ENCODE peak calls at places on chromosomes 11 and 22, in ten cellular contexts. Q is kidney; O is SJCRH30; V is psoas muscle; S is left ventricle myocardium inferior; B is lung; G is CD4-positive, CD25-positive, alpha-beta regulatory T cell; P is SJSA1; N is stomach; R is neuronal stem cell. X is an unnamed sample.

GRCh38 chr22:21695432-21696085 is 29.7 kb downstream of the PPIL2 start:
- DNase-seq in Q (no peak), O (no peak), V (no peak), S (no peak), B (no peak), G (no peak), P (no peak), N (no peak), R (no peak), X (no peak)

GRCh38 chr22:42075277-42075676 is 1.2 kb downstream of the PHETA2 start:
- DNase-seq in Q (no peak), O (no peak), V (peak; percentile 37), S (no peak), B (no peak), G (no peak), P (no peak), N (no peak), R (no peak), X (no peak)

GRCh38 chr22:40076702-40077645 is 82.2 kb downstream of the FAM83F start:
- DNase-seq in Q (no peak), O (no peak), V (no peak), S (no peak), B (no peak), G (no peak), P (no peak), N (no peak), R (no peak), X (no peak)

GRCh38 chr11:64378335-64378884 is 19.4 kb downstream of the RPS6KA4 start:
- DNase-seq in Q (peak; percentile 76), O (no peak), V (no peak), S (peak; percentile 20), B (no peak), G (no peak), P (no peak), N (no peak), R (no peak), X (peak; percentile 58)

GRCh38 chr11:70545626-70545945 is 147.3 kb downstream of the CTTN start:
- DNase-seq in Q (peak; percentile 11), O (peak; percentile 64), V (no peak), S (no peak), B (no peak), G (no peak), P (no peak), N (no peak), R (no peak), X (no peak)

GRCh38 chr22:22834783-22835182 is 52.8 kb upstream of the IGLL5 start:
- DNase-seq in Q (no peak), O (no peak), V (no peak), S (no peak), B (no peak), G (no peak), P (no peak), N (no peak), R (no peak), X (no peak)

GRCh38 chr11:3147626-3148025 is 17.5 kb downstream of the OSBPL5 start:
- DNase-seq in Q (no peak), O (no peak), V (no peak), S (no peak), B (no peak), G (no peak), P (no peak), N (no peak), R (no peak), X (no peak)

GRCh38 chr11:64074239-64074638 is 38.5 kb downstream of the FLRT1 start:
- DNase-seq in Q (no peak), O (no peak), V (no peak), S (no peak), B (peak; percentile 57), G (no peak), P (no peak), N (no peak), R (no peak), X (no peak)

GRCh38 chr11:22304337-22304961 is 33.7 kb upstream of the SLC17A6 start:
- DNase-seq in Q (no peak), O (no peak), V (no peak), S (no peak), B (no peak), G (no peak), P (peak; percentile 5), N (no peak), R (no peak), X (no peak)

GRCh38 chr11:75014129-75014528 is 25.4 kb downstream of the NEU3 start:
- DNase-seq in Q (no peak), O (no peak), V (peak; percentile 68), S (no peak), B (no peak), G (no peak), P (peak; percentile 1), N (no peak), R (no peak), X (no peak)

DNA sequence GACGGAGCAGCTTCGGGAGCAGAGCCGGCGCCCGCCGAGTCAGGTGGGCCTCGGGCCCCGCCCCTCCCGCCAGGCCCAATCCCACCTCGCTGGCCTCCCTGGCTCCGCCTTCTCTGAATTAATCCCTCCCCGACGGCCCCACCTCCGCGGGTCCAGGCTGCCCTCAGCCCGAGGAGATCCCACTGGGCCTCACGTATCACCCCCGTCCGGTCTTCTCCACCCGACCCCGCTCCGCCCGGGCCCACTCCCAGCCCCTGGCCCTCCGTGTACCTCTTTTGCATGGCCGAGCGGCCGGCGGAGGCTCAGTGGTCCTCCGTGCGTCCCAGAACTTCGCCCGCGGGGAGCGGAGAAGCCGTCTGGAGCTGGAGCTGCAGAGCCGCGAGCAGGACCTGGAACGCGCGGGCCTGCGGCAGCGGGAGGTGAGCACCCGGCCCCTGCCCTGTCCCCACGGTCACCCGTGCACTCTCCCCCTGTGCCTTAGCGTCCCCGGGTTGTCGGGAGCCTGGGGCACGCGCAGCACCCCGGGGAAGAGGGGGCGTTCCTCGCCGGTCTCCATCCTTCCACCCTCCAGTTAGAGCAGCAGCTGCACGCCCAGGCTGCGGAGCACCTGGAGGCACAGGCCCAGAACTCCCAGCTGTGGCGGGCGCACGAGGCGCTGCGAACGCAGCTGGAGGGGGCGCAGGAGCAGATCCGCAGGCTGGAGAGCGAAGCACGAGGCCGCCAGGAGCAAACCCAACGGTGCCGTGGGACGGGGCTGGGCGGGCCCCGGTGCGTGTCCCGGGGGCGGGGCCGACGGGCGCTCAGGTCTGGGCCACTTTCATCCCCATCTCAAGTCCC is 2.2 kb upstream of the CD151 start:
- DNase-seq in Q (peak; percentile 93), O (peak; percentile 49), V (peak; percentile 83), S (peak; percentile 83), B (peak; percentile 79), G (peak; percentile 50), P (no peak), N (peak; percentile 72), R (no peak), X (peak; percentile 88)
- H3K4me1 ChIP-seq in Q (peaks cover 58% of the 10 kb centered on the region), O (peaks cover 40% of the 10 kb centered on the region), V (peaks cover 47% of the 10 kb centered on the region), S (peaks cover 96% of the 10 kb centered on the region), B (peaks cover 45% of the 10 kb centered on the region), G (peaks cover 72% of the 10 kb centered on the region), P (peaks cover 47% of the 10 kb centered on the region), N (peaks cover 98% of the 10 kb centered on the region), R (peaks cover 59% of the 10 kb centered on the region), X (no peaks in the 10 kb centered on the region)

DNA sequence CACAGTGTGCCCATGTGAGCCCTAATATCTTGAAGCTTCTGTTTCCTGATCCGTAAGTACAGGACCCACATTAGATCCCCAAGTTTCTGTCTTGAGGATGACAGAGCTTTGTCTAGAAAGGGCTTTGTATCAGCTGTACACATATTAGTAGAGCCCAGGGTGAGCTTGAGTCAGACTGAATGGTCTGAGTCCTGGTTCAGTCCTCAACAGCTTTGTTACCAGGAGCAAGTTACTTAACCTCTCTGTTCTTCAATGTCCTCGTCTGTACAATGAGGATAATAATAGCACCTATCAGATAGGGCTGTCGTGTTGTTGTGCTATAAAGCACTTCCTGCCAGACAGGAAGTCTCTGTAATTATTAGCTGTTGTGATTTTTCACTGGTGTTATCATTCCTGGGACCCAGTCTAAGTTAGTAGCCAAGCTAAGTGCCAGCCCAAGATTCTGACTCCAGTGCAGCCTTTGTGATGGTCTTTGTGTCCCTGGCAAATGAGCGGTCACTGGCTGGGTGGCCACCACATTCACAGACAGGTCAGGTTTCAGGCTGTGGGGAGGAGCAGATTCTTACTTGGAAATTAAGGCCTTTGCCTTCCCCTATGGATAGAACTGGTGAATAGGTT is 6.8 kb downstream of the TOM1 start:
- DNase-seq in Q (no peak), O (peak; percentile 60), V (no peak), S (no peak), B (no peak), G (no peak), P (peak; percentile 26), N (no peak), R (peak; percentile 60), X (no peak)
- H3K4me1 ChIP-seq in Q (peaks cover 31% of the 10 kb centered on the region), O (peaks cover 30% of the 10 kb centered on the region), V (peaks cover 81% of the 10 kb centered on the region), S (peaks cover 85% of the 10 kb centered on the region), B (peaks cover 18% of the 10 kb centered on the region), G (peaks cover 76% of the 10 kb centered on the region), P (peaks cover 9% of the 10 kb centered on the region), N (peaks cover 10% of the 10 kb centered on the region), R (peaks cover 15% of the 10 kb centered on the region), X (no peaks in the 10 kb centered on the region)

DNA sequence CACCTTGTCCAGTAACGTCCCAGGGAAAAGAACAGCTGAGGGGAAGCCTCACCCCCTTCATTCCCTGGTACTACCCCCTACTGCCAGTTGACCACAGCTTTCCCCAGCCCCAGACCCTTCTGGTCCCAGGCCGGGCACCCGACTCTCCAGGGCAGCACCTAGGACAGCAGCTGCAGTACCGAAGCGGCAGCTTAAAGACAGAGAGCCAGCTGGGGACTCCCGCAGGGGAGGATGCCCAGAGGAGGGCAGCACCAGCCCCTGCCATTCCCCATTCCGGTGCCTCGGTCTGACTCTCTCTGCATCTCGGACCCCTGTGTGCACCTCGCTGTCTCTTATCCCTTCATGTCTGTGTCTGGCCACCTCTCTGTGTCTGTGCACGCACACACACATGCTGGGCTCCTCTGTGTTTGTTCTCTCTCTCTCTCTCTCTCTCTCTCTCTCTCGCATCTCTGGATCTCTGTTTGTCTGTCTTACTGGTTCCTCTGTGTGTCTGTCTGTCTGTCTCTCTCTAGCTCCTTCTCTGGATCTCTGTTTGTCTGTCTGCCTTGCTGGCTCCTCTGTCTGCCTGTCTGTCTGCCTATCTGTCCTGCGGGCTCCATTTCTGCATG is 9.4 kb downstream of the IGSF9B start:
- DNase-seq in Q (no peak), O (peak; percentile 55), V (peak; percentile 67), S (peak; percentile 60), B (peak; percentile 36), G (peak; percentile 41), P (no peak), N (no peak), R (peak; percentile 66), X (no peak)
- H3K4me1 ChIP-seq in Q (peaks cover 3% of the 10 kb centered on the region), O (no peaks in the 10 kb centered on the region), V (peaks cover 30% of the 10 kb centered on the region), S (peaks cover 88% of the 10 kb centered on the region), B (peaks cover 20% of the 10 kb centered on the region), G (peaks cover 58% of the 10 kb centered on the region), P (no peaks in the 10 kb centered on the region), N (peaks cover 18% of the 10 kb centered on the region), R (peaks cover 55% of the 10 kb centered on the region), X (peaks cover 2% of the 10 kb centered on the region)

DNA sequence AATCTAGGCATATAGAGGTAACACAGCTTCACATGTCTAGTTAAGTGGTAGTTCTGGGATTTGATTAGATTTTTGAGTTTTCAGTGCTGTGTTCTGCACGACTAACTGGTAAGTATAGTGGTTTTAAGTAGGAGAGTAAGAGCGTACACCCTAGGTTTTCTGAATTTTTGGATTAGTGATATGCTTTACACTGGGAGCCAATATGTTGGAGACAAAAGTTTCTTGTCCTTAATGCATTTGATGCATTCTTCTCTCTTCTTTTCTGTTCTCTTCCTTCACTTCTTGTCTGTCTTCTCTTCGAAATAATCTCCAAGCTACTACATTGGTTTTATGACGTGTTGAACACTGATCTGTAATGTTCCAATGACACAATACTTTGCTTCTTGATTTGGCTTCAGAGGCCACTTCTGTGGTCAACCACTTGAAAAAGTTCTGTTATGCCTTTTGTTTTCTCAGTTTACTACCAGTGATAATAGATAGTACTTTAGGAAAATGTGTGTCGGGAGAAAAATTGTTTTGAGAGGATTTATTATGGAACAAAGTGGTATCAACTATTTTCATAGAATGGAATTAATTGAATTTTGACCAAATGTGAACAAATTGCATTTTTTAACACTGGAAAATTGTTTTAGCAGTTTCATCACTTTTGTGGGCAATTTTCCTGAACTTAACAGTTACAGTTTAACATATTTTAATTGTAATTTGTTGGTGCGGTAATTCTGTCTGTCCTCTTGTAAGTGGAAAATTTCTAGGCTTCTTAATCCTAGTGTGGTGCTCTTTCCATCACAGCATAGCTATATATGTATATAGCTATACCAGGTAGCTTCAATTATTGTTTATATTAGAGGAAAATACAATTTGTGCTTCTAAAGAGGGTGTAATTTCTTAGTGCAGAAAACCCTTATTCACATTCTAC is 2.6 kb downstream of the PDE3B start:
- DNase-seq in Q (no peak), O (no peak), V (no peak), S (no peak), B (no peak), G (no peak), P (no peak), N (no peak), R (no peak), X (no peak)
- H3K4me1 ChIP-seq in Q (no peaks in the 10 kb centered on the region), O (peaks cover 6% of the 10 kb centered on the region), V (peaks cover 3% of the 10 kb centered on the region), S (peaks cover 43% of the 10 kb centered on the region), B (peaks cover 2% of the 10 kb centered on the region), G (peaks cover 63% of the 10 kb centered on the region), P (peaks cover 22% of the 10 kb centered on the region), N (peaks cover 27% of the 10 kb centered on the region), R (peaks cover 5% of the 10 kb centered on the region), X (peaks cover 5% of the 10 kb centered on the region)

X was measured in aorta.